ENCODE peak calls at places on chromosomes 2 and 18, in five cellular contexts. Z, R, D, W and V are unnamed samples.

GRCh38 chr18:23377669-23378469 is 75.2 kb upstream of the RIOK3 start:
- DNase-seq in D (peak; percentile 60), W (no peak), Z (no peak), R (peak; percentile 91), V (no peak)

GRCh38 chr18:69845588-69846506 is 101.8 kb downstream of the CD226 start:
- DNase-seq in D (no peak), Z (no peak), W (no peak), R (no peak), V (no peak)

GRCh38 chr18:79493801-79494211 is 98.1 kb downstream of the NFATC1 start:
- DNase-seq in D (no peak), R (no peak), Z (no peak), W (peak; percentile 10), V (no peak)

GRCh38 chr2:217291259-217291658 is 431.4 kb upstream of the TNP1 start:
- DNase-seq in D (no peak), Z (no peak), W (no peak), R (no peak), V (no peak)

GRCh38 chr2:196220671-196221070 is 49.3 kb upstream of the STK17B start:
- DNase-seq in R (no peak), D (no peak), Z (no peak), W (no peak), V (no peak)

GRCh38 chr2:16319425-16320245 is 346.0 kb downstream of the CYRIA start:
- DNase-seq in Z (no peak), R (no peak), W (no peak), D (no peak), V (no peak)

GRCh38 chr2:6966541-6966940 is 49.3 kb downstream of the RNF144A start:
- DNase-seq in D (no peak), Z (no peak), R (no peak), W (no peak), V (no peak)

GRCh38 chr2:25879133-25879730 is 945 bp upstream of the ASXL2 start:
- DNase-seq in D (no peak), Z (no peak), W (no peak), R (peak; percentile 79), V (no peak)

DNA sequence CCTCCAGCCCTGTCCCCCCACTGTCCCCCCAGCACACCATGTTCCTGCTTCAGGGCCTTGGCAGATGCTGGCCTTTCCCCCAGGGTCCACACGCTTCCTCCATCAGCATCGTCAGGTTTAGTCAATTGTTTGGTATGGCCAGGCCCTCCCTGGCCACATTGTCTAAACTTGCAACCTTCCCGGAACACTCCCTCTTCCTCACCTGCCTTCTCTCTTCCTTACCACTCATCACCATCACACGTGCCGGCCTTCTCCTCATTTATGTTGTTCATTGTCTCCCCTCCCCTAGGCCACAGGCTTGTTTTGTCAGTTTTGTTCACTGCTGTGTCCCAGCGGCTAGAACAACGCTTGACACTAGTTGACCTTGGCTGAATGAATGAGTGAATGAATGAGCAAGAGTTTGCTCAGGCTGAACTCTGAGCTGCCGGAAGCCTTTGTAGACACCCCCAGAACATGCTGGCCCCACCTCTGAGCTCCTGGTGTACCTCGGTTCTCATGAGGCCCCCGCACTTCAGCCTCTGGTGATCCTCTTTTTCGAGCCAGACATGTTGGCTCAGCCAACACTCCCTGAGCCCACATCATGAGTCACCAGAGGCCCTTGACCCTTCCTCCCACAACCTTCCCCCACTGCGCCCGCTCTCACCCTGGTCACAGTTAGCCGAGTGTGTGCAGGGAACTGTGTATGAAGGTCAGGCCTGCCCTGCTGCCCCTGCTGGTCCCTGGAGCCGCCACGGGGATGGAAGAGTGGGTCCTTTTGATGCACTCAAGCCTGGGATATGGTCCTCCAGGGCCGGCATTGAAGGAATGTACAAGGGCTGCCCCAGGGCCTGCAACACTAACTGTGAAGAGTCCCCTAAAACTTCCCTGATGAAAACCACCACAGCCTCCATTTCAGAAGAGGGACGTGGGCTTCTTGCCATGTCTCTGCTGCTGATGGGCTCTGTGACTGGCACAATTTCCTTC is 57.5 kb downstream of the HS1BP3 start:
- DNase-seq in Z (no peak), R (peak; percentile 95), D (no peak), W (peak; percentile 47), V (no peak)
- TF ChIP-seq CTCF in Z (no peak), R (peak; percentile 6), D (no peak), W (no peak), V (no peak)

GRCh38 chr2:132668189-132668833 is 1.7 kb downstream of the LYPD1 start:
- DNase-seq in Z (peak; percentile 40), D (no peak), R (no peak), W (peak; percentile 15), V (no peak)
- TF ChIP-seq CTCF in Z (peak; percentile 61), D (no peak), R (no peak), W (no peak), V (peak; percentile 13)

GRCh38 chr18:77701977-77702376 is 452.3 kb downstream of the GALR1 start:
- DNase-seq in W (no peak), R (no peak), D (no peak), Z (no peak), V (no peak)
- TF ChIP-seq CTCF in W (no peak), R (no peak), D (no peak), Z (peak; percentile 11), V (no peak)

DNA sequence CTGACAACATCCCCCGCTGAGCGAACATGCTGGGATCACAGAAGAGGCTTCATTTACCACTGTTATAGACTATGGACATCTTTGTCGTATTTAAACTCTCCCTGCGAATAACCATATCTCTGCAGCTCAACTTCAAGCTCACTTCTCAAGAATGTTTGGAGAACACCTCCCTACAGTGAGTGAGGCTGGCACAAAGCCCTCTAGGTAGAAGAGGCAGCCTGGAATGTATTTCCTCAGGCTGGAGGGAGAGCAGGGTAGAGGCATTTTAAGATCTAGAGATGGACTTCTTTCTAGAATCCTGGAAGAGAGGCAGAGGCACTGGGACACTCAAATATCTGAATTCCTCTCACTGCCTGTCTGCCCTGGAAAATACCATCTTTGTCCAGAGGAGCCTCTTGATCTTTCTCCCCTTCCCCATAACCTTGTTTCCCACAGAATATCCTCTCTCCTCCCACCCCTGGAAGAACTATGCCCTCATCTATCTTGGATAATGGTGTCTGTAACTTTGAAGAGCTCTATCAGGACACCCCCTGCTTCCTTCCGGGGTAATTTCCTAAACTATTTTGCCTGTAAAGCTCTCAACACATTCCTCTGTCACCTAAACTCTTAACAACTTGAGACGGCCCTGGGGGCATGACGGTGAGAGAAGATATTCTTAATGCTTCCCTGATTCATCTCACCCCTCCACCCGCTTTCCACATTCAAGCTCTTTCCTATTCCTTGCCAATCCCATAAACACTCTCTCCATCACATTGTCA is 2.4 kb upstream of the ANTXR1 start:
- DNase-seq in Z (no peak), W (no peak), R (no peak), D (no peak), V (no peak)
- TF ChIP-seq CTCF in Z (no peak), W (no peak), R (no peak), D (no peak), V (no peak)

DNA sequence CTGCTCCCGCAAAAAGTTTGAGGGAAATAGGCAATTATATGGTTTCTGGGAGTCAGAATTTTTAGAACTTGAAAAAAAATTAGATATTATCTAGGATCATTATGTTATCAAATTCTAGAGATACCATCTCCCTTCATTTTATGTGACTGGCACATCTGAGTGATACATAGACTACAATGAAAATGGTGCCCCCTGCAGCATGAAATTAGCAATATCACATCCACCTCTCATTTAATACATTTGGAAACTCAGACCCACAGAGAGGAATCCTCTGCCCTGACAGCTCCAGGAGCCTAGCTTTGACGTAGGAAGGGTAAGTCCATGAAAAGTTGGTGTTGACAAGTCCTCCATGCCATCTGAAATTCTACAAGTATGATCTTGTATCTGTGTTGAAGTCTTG is 381.6 kb downstream of the SUCLG1 start:
- DNase-seq in D (peak; percentile 24), R (no peak), W (no peak), Z (no peak), V (no peak)
- TF ChIP-seq CTCF in D (peak; percentile 23), R (no peak), W (no peak), Z (peak; percentile 63), V (peak; percentile 33)

DNA sequence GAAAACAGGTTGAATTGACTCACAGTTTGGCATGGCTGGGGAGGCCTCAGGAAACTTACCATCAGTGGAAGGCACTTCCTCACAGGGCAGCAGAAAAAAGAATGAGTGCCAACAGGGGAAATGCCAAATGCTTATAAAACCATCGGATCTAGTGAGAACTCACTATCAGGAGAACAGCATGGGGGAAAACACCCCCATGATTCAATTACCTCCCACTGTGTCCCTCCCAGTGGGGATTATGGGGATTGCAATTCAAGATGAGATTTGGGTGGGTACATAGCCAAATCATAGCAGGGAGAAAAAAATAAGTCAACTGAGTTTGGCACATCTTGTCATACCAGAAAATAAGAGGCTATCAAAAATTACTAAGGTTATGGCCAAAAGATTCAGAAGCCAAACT is 96.3 kb downstream of the TRIP12 start:
- DNase-seq in Z (no peak), D (no peak), W (no peak), R (no peak), V (no peak)
- TF ChIP-seq CTCF in Z (peak; percentile 23), D (no peak), W (no peak), R (peak; percentile 25), V (no peak)

DNA sequence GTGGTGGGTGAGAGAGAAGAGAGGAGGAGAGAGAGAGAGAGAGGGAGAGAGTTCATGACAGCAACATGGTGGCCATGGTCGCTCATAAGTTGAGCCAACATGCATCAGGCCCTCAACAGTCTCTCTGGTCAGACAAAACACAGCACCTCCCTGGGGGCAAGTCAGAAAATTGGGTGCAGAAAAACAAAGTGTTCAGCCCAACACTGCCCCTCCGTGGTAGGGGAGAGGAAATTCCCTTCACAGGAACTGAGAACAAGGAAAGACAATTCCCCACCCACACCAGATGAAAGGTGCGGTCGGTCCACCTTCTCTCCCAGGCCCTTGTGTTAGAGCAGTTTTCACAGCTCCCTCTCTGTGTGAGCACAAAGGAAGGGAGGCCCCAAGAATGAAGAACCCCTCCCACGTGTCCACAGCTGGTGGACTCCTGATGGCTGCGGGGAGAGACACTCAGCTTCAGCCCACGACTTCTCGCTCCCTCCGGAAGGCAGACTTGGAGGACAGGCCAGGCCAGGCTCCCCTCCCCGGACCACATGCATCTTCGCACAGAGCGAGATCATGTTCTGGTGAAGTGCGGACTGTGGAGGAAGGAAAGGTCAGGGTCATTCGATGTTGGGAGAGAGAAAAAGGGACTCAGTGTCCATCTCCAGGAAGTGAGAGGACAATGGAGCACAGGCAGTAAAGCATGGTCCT is 181.7 kb downstream of the ANAPC1 start:
- DNase-seq in W (peak; percentile 36), R (peak; percentile 76), D (peak; percentile 62), Z (peak; percentile 17), V (no peak)
- TF ChIP-seq CTCF in W (peak; percentile 25), R (peak; percentile 73), D (peak; percentile 72), Z (peak; percentile 62), V (peak; percentile 64)